ENCODE peak calls at places on chromosomes 4 and X, in four cellular contexts. One of them, this sample, is unnamed.

GRCh38 chr4:84529169-84529751 is 30.2 kb upstream of the NKX6-1 start:
- DNase-seq in lower leg skin: no peak
- DNase-seq in GM12865: peak
- DNase-seq in MM.1S: peak
- DNase-seq in this sample: no peak

GRCh38 chrX:72387247-72387646 is 81.5 kb upstream of the CITED1 start:
- DNase-seq in lower leg skin: no peak
- DNase-seq in MM.1S: no peak
- DNase-seq in GM12865: no peak
- DNase-seq in this sample: no peak

GRCh38 chrX:150063138-150063518 is 124.8 kb upstream of the EOLA2 start:
- DNase-seq in GM12865: no peak
- DNase-seq in lower leg skin: no peak
- DNase-seq in MM.1S: no peak
- DNase-seq in this sample: no peak

GRCh38 chrX:107716045-107716684 is 59.4 kb downstream of the TSC22D3 start:
- DNase-seq in lower leg skin: no peak
- DNase-seq in MM.1S: peak
- DNase-seq in GM12865: peak
- DNase-seq in this sample: no peak

GRCh38 chrX:110795645-110796510 is at the start of gene CHRDL1:
- DNase-seq in lower leg skin: no peak
- DNase-seq in GM12865: no peak
- DNase-seq in MM.1S: peak
- DNase-seq in this sample: no peak

GRCh38 chrX:124925681-124926080 is 394.0 kb upstream of the TEX13C start:
- DNase-seq in GM12865: no peak
- DNase-seq in lower leg skin: no peak
- DNase-seq in MM.1S: no peak
- DNase-seq in this sample: no peak

GRCh38 chr4:83386931-83387897 is 52.6 kb upstream of the HPSE start:
- DNase-seq in GM12865: no peak
- DNase-seq in MM.1S: no peak
- DNase-seq in lower leg skin: no peak
- DNase-seq in this sample: no peak

GRCh38 chr4:156512622-156513021 is 459.0 kb downstream of the PDGFC start:
- DNase-seq in GM12865: no peak
- DNase-seq in MM.1S: no peak
- DNase-seq in lower leg skin: no peak
- DNase-seq in this sample: peak

GRCh38 chrX:103918584-103919335 is 43.7 kb upstream of the TMSB15B start:
- DNase-seq in lower leg skin: peak
- DNase-seq in GM12865: peak
- DNase-seq in MM.1S: peak
- DNase-seq in this sample: peak

GRCh38 chr4:40515398-40516293 is 114.0 kb downstream of the RBM47 start:
- DNase-seq in MM.1S: peak
- DNase-seq in GM12865: peak
- DNase-seq in lower leg skin: no peak
- DNase-seq in this sample: no peak

GRCh38 chrX:2397648-2398340 is 103.0 kb downstream of the DHRSX start:
- DNase-seq in MM.1S: no peak
- DNase-seq in GM12865: no peak
- DNase-seq in lower leg skin: no peak
- DNase-seq in this sample: peak

GRCh38 chr4:121212801-121213200 is 48.7 kb upstream of the TNIP3 start:
- DNase-seq in MM.1S: no peak
- DNase-seq in lower leg skin: no peak
- DNase-seq in GM12865: no peak
- DNase-seq in this sample: no peak

GRCh38 chrX:130340271-130340670 is 552 bp downstream of the SLC25A14 start:
- DNase-seq in MM.1S: no peak
- DNase-seq in GM12865: no peak
- DNase-seq in lower leg skin: no peak
- DNase-seq in this sample: no peak

GRCh38 chr4:158827475-158828085 is 58.8 kb downstream of the FNIP2 start:
- DNase-seq in lower leg skin: no peak
- DNase-seq in MM.1S: no peak
- DNase-seq in GM12865: no peak
- DNase-seq in this sample: no peak

GRCh38 chr4:74206088-74206826 is 48.3 kb downstream of the MTHFD2L start:
- DNase-seq in GM12865: peak
- DNase-seq in MM.1S: peak
- DNase-seq in lower leg skin: no peak
- DNase-seq in this sample: peak
- H3K4me3 ChIP-seq in GM12865: peak
- H3K4me3 ChIP-seq in MM.1S: peak
- H3K4me3 ChIP-seq in lower leg skin: no peak
- H3K4me3 ChIP-seq in this sample: no peak

GRCh38 chr4:27861381-27861787 is 1000.7 kb downstream of the STIM2 start:
- DNase-seq in MM.1S: peak
- DNase-seq in GM12865: peak
- DNase-seq in lower leg skin: no peak
- DNase-seq in this sample: peak
- TF ChIP-seq CTCF in MM.1S: peak
- TF ChIP-seq CTCF in GM12865: peak
- TF ChIP-seq CTCF in lower leg skin: no peak
- TF ChIP-seq CTCF in this sample: peak

GRCh38 chr4:176360446-176360845 is 40.7 kb downstream of the SPCS3 start:
- DNase-seq in lower leg skin: no peak
- DNase-seq in MM.1S: no peak
- DNase-seq in GM12865: no peak
- DNase-seq in this sample: no peak
- H3K4me3 ChIP-seq in lower leg skin: no peak
- H3K4me3 ChIP-seq in MM.1S: no peak
- H3K4me3 ChIP-seq in GM12865: no peak
- H3K4me3 ChIP-seq in this sample: no peak

DNA sequence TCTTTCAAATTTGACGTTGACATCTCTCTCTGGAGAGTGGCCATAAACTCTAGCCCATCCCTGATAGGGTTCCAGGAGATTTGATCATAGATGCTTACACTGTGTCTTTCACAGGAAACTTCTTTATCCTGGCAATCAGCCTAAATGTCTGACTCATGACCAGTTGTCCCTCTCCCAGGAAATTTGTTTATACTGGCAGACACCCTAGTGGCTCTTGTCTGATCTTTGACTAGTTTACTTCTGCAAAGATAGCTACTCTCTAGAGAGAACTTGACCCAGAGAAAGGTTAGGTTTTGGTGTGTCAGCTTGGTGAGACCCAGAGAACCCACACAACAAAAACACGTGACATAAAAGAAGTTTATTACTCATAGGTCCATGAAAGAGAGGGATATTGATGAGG is 509.8 kb downstream of the CENPC start:
- DNase-seq in MM.1S: no peak
- DNase-seq in GM12865: no peak
- DNase-seq in lower leg skin: peak
- DNase-seq in this sample: peak
- TF ChIP-seq CTCF in MM.1S: no peak
- TF ChIP-seq CTCF in GM12865: no peak
- TF ChIP-seq CTCF in lower leg skin: no peak
- TF ChIP-seq CTCF in this sample: no peak

GRCh38 chrX:40107291-40108083 is 9.7 kb upstream of the BCOR start:
- DNase-seq in GM12865: peak
- DNase-seq in lower leg skin: no peak
- DNase-seq in MM.1S: peak
- DNase-seq in this sample: no peak
- H3K4me3 ChIP-seq in GM12865: peak
- H3K4me3 ChIP-seq in lower leg skin: no peak
- H3K4me3 ChIP-seq in MM.1S: peak
- H3K4me3 ChIP-seq in this sample: peak

GRCh38 chr4:7470522-7471128 is 35.9 kb upstream of the PSAPL1 start:
- DNase-seq in GM12865: no peak
- DNase-seq in lower leg skin: no peak
- DNase-seq in MM.1S: no peak
- DNase-seq in this sample: no peak
- TF ChIP-seq CTCF in GM12865: no peak
- TF ChIP-seq CTCF in lower leg skin: no peak
- TF ChIP-seq CTCF in MM.1S: no peak
- TF ChIP-seq CTCF in this sample: no peak